ENCODE peak calls at places on chromosomes 6 and 20, in six cellular contexts. One of them, this sample, is unnamed.

GRCh38 chr6:80480478-80481157 is 374.1 kb downstream of the BCKDHB start:
- DNase-seq in HCT116: no peak
- DNase-seq in GM23248: no peak
- DNase-seq in SK-N-SH: no peak
- DNase-seq in neural progenitor cell: no peak
- DNase-seq in PC-3: no peak
- DNase-seq in this sample: peak

GRCh38 chr20:37095108-37095608 is 639 bp downstream of the RBL1 start:
- DNase-seq in HCT116: no peak
- DNase-seq in GM23248: peak
- DNase-seq in SK-N-SH: peak
- DNase-seq in neural progenitor cell: peak
- DNase-seq in PC-3: no peak
- DNase-seq in this sample: peak

GRCh38 chr6:157999100-158000051 is 17.7 kb downstream of the SYNJ2 start:
- DNase-seq in HCT116: no peak
- DNase-seq in GM23248: no peak
- DNase-seq in SK-N-SH: no peak
- DNase-seq in neural progenitor cell: no peak
- DNase-seq in PC-3: no peak
- DNase-seq in this sample: no peak

GRCh38 chr20:17556842-17557674 is 12.8 kb upstream of the DSTN start:
- DNase-seq in HCT116: no peak
- DNase-seq in GM23248: peak
- DNase-seq in SK-N-SH: peak
- DNase-seq in neural progenitor cell: no peak
- DNase-seq in PC-3: peak
- DNase-seq in this sample: no peak

GRCh38 chr20:3698511-3699436 is 13.6 kb downstream of the SIGLEC1 start:
- DNase-seq in HCT116: no peak
- DNase-seq in GM23248: peak
- DNase-seq in SK-N-SH: no peak
- DNase-seq in neural progenitor cell: no peak
- DNase-seq in PC-3: no peak
- DNase-seq in this sample: no peak

GRCh38 chr6:44715925-44716324 is 328.4 kb downstream of the CDC5L start:
- DNase-seq in HCT116: no peak
- DNase-seq in GM23248: no peak
- DNase-seq in SK-N-SH: no peak
- DNase-seq in neural progenitor cell: no peak
- DNase-seq in PC-3: peak
- DNase-seq in this sample: no peak

GRCh38 chr20:50017576-50018248 is 34.9 kb downstream of the SNAI1 start:
- DNase-seq in HCT116: no peak
- DNase-seq in GM23248: peak
- DNase-seq in SK-N-SH: no peak
- DNase-seq in neural progenitor cell: no peak
- DNase-seq in PC-3: no peak
- DNase-seq in this sample: no peak

GRCh38 chr20:62583424-62583920 is 58.8 kb upstream of the SLCO4A1 start:
- DNase-seq in HCT116: no peak
- DNase-seq in GM23248: peak
- DNase-seq in SK-N-SH: no peak
- DNase-seq in neural progenitor cell: peak
- DNase-seq in PC-3: peak
- DNase-seq in this sample: no peak

GRCh38 chr6:149313070-149313469 is 4.4 kb upstream of the TAB2 start:
- DNase-seq in HCT116: no peak
- DNase-seq in GM23248: no peak
- DNase-seq in SK-N-SH: no peak
- DNase-seq in neural progenitor cell: no peak
- DNase-seq in PC-3: no peak
- DNase-seq in this sample: no peak

GRCh38 chr6:2542858-2543218 is 207.9 kb downstream of the MYLK4 start:
- DNase-seq in HCT116: no peak
- DNase-seq in GM23248: peak
- DNase-seq in SK-N-SH: no peak
- DNase-seq in neural progenitor cell: no peak
- DNase-seq in PC-3: peak
- DNase-seq in this sample: peak

GRCh38 chr6:34953084-34954025 is 64.3 kb downstream of the ANKS1A start:
- DNase-seq in HCT116: peak
- DNase-seq in GM23248: peak
- DNase-seq in SK-N-SH: no peak
- DNase-seq in neural progenitor cell: no peak
- DNase-seq in PC-3: peak
- DNase-seq in this sample: no peak

GRCh38 chr6:30885481-30885998 is 1.2 kb downstream of the DDR1 start:
- DNase-seq in HCT116: no peak
- DNase-seq in GM23248: peak
- DNase-seq in SK-N-SH: peak
- DNase-seq in neural progenitor cell: peak
- DNase-seq in PC-3: peak
- DNase-seq in this sample: no peak

GRCh38 chr6:30884521-30885480 is 482 bp downstream of the DDR1 start:
- DNase-seq in HCT116: no peak
- DNase-seq in GM23248: peak
- DNase-seq in SK-N-SH: peak
- DNase-seq in neural progenitor cell: peak
- DNase-seq in PC-3: peak
- DNase-seq in this sample: no peak

GRCh38 chr6:30882764-30883475 is 1.4 kb upstream of the DDR1 start:
- DNase-seq in HCT116: peak
- DNase-seq in GM23248: no peak
- DNase-seq in SK-N-SH: peak
- DNase-seq in neural progenitor cell: peak
- DNase-seq in PC-3: peak
- DNase-seq in this sample: no peak

GRCh38 chr6:30883476-30883742 is 910 bp upstream of the DDR1 start:
- DNase-seq in HCT116: no peak
- DNase-seq in GM23248: no peak
- DNase-seq in SK-N-SH: no peak
- DNase-seq in neural progenitor cell: no peak
- DNase-seq in PC-3: no peak
- DNase-seq in this sample: no peak

DNA sequence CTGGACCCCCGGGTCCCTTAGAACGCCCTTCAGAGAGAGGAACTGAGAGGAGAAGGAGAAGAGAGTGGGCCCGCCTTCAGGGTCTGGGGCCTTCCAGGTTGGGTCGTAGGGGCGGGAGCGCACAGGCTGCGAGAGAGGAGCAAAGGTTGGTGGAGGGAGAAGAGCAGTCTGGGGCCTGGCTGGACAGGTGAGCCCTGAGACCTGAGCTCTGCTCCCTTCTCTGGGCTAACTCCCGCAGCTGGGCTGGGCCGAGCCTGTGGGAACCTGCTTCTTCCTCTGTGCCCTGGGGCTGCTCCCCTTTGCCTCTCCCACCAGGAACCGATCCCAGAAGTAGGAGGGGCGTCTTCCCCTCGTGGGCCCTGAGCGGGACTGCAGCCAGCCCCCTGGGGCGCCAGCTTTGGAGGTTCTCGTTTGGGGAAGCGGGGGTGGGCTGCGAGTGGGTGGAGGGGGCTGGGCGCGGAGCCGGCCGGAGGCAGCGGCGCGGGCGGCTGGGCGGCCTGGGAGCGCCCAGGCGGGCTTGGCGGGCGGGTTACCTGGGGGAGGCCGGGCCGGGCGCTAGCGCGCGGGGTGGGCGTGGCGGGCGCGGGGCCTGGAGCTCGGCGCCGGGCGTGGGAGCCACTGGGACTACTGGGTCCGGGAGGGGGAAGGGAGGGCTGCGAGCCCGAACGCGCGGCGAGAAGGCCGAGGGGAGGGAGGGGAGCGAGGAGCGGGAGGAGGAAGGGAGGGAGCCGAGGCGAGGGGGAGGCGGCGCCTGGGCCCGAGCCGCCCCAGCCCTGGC is at the start of gene DDR1:
- DNase-seq in HCT116: no peak
- DNase-seq in GM23248: peak
- DNase-seq in SK-N-SH: peak
- DNase-seq in neural progenitor cell: peak
- DNase-seq in PC-3: peak
- DNase-seq in this sample: no peak
- TF ChIP-seq EZH2phosphoT487 in HCT116: no peak
- TF ChIP-seq EZH2phosphoT487 in GM23248: no peak
- TF ChIP-seq EZH2phosphoT487 in SK-N-SH: no peak
- TF ChIP-seq EZH2phosphoT487 in neural progenitor cell: no peak
- TF ChIP-seq EZH2phosphoT487 in PC-3: no peak
- TF ChIP-seq EZH2phosphoT487 in this sample: no peak

DNA sequence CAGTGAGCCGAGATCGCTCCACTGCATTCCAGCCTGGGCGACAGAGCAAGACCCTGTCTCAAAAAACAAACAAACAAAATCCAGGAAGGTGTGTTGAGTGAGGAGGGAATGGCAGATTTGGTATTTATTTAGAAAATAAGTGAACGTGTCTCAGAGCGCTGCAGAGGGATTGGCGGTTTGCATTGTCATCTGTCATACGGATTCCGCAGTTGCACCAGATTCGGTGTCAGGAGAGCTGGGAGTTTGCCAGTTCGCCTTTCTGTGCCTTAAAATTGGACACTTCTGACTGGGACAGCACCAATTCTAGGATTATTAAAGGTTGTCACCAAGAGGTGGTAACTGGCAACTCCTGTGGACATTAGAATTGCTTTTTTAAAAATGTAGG is 912 bp downstream of the SNRNP48 start:
- DNase-seq in HCT116: no peak
- DNase-seq in GM23248: peak
- DNase-seq in SK-N-SH: peak
- DNase-seq in neural progenitor cell: peak
- DNase-seq in PC-3: peak
- DNase-seq in this sample: no peak
- H3K9ac ChIP-seq in HCT116: peak
- H3K9ac ChIP-seq in GM23248: peak
- H3K9ac ChIP-seq in SK-N-SH: peak
- H3K9ac ChIP-seq in neural progenitor cell: peak
- H3K9ac ChIP-seq in PC-3: peak
- H3K9ac ChIP-seq in this sample: peak

GRCh38 chr20:20492521-20493334 is 124.8 kb downstream of the INSM1 start:
- DNase-seq in HCT116: no peak
- DNase-seq in GM23248: no peak
- DNase-seq in SK-N-SH: peak
- DNase-seq in neural progenitor cell: peak
- DNase-seq in PC-3: no peak
- DNase-seq in this sample: no peak
- TF ChIP-seq EZH2phosphoT487 in HCT116: no peak
- TF ChIP-seq EZH2phosphoT487 in GM23248: no peak
- TF ChIP-seq EZH2phosphoT487 in SK-N-SH: no peak
- TF ChIP-seq EZH2phosphoT487 in neural progenitor cell: peak
- TF ChIP-seq EZH2phosphoT487 in PC-3: no peak
- TF ChIP-seq EZH2phosphoT487 in this sample: no peak

DNA sequence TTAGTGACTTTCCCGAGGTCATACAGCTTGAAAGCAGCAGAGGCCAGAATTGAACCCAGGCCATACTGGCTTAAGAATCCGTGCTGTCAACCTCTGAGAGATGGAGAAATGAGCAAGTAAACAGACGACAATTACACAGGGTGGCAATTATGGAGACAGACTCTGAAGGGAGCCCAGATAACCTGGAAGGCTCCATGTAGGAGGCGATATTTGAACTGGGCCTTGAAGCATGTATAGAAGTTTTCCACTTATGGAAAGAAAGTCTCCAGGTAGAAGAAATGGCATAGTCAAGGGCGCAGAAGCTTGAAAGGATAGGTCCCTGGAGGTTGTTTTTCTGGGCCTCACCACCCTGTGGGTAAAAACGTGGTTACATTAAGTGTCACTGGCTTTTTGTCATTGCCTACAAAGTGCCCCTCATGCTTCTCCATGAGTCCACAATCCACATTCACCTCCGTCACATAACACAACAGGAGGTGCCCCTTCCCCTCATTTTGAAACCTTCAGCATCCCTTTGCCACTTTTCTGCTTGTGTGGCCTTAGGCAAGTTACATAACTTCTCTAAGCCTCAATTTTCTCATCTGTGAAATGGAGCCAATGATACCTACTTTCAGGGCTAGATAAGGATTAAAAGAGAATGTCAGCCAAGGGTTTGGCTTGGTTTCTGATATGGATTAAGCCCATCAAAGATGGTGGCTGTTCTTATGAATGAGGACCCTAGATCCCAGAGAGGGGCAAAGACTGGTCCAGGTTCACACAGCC is 5.9 kb upstream of the BPI start:
- DNase-seq in HCT116: no peak
- DNase-seq in GM23248: no peak
- DNase-seq in SK-N-SH: no peak
- DNase-seq in neural progenitor cell: no peak
- DNase-seq in PC-3: no peak
- DNase-seq in this sample: no peak
- H3K9ac ChIP-seq in HCT116: no peak
- H3K9ac ChIP-seq in GM23248: peak
- H3K9ac ChIP-seq in SK-N-SH: no peak
- H3K9ac ChIP-seq in neural progenitor cell: no peak
- H3K9ac ChIP-seq in PC-3: no peak
- H3K9ac ChIP-seq in this sample: no peak

GRCh38 chr6:167429353-167429752 is 104.5 kb downstream of the TTLL2 start:
- DNase-seq in HCT116: no peak
- DNase-seq in GM23248: no peak
- DNase-seq in SK-N-SH: no peak
- DNase-seq in neural progenitor cell: no peak
- DNase-seq in PC-3: no peak
- DNase-seq in this sample: no peak
- TF ChIP-seq EZH2phosphoT487 in HCT116: no peak
- TF ChIP-seq EZH2phosphoT487 in GM23248: no peak
- TF ChIP-seq EZH2phosphoT487 in SK-N-SH: no peak
- TF ChIP-seq EZH2phosphoT487 in neural progenitor cell: no peak
- TF ChIP-seq EZH2phosphoT487 in PC-3: no peak
- TF ChIP-seq EZH2phosphoT487 in this sample: no peak

GRCh38 chr20:32465092-32465900 is 107.2 kb downstream of the ASXL1 start:
- DNase-seq in HCT116: no peak
- DNase-seq in GM23248: peak
- DNase-seq in SK-N-SH: no peak
- DNase-seq in neural progenitor cell: no peak
- DNase-seq in PC-3: no peak
- DNase-seq in this sample: no peak
- H3K9ac ChIP-seq in HCT116: no peak
- H3K9ac ChIP-seq in GM23248: no peak
- H3K9ac ChIP-seq in SK-N-SH: no peak
- H3K9ac ChIP-seq in neural progenitor cell: no peak
- H3K9ac ChIP-seq in PC-3: no peak
- H3K9ac ChIP-seq in this sample: no peak

DNA sequence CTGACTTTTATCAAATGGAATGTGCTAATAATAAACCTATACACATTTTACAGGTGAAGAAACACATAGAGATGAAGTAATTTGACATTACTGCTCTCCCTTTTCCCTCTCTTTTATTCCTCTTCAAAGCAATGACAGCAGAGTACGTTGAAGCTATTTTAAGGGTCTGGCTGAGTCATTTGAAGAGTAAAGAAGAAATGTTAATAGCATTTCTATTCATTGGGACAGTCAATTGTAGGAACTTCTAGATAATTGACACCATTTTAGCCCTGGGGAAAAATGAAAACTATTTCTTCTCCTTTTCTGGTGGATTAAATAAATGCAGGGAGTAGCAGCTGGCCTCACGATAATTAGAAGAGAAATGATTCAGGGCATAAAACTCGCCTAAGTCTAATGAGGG is 48.2 kb downstream of the RIPOR2 start:
- DNase-seq in HCT116: no peak
- DNase-seq in GM23248: no peak
- DNase-seq in SK-N-SH: no peak
- DNase-seq in neural progenitor cell: no peak
- DNase-seq in PC-3: no peak
- DNase-seq in this sample: no peak
- TF ChIP-seq EZH2phosphoT487 in HCT116: no peak
- TF ChIP-seq EZH2phosphoT487 in GM23248: no peak
- TF ChIP-seq EZH2phosphoT487 in SK-N-SH: no peak
- TF ChIP-seq EZH2phosphoT487 in neural progenitor cell: no peak
- TF ChIP-seq EZH2phosphoT487 in PC-3: no peak
- TF ChIP-seq EZH2phosphoT487 in this sample: no peak